ENCODE peak calls at places on chromosomes 4 and X, in nine cellular contexts. Y is lower lobe of right lung, G is mammary epithelial cell, B is neural progenitor cell, Z is MCF 10A, R is kidney epithelial cell, H is right lobe of liver, C is choroid plexus epithelial cell, Q is body of pancreas. P is an unnamed sample.

GRCh38 chr4:56158483-56158882 is 209.7 kb downstream of the CEP135 start:
- DNase-seq in Y (no peak), G (no peak), B (no peak), Z (no peak), R (no peak), H (no peak), C (no peak), Q (no peak), P (no peak)

GRCh38 chr4:170868191-170868590 is 778.4 kb upstream of the AADAT start:
- DNase-seq in Y (no peak), G (peak; percentile 78), B (no peak), Z (peak; percentile 52), R (no peak), H (no peak), C (no peak), Q (no peak), P (no peak)

GRCh38 chr4:151673913-151674520 is 86.8 kb downstream of the GATB start:
- DNase-seq in Y (no peak), G (no peak), B (no peak), Z (no peak), R (no peak), H (no peak), C (no peak), Q (no peak), P (no peak)

GRCh38 chr4:7235030-7235380 is 42.7 kb downstream of the SORCS2 start:
- DNase-seq in Y (no peak), G (no peak), B (no peak), Z (no peak), R (no peak), H (no peak), C (no peak), Q (no peak), P (no peak)

GRCh38 chrX:72048515-72049455 is 82.9 kb downstream of the RTL5 start:
- DNase-seq in Y (no peak), G (no peak), B (no peak), Z (no peak), R (no peak), H (no peak), C (no peak), Q (no peak), P (no peak)

GRCh38 chrX:56804867-56805266 is 75.8 kb downstream of the NBDY start:
- DNase-seq in Y (no peak), G (peak; percentile 41), B (no peak), Z (no peak), R (no peak), H (no peak), C (no peak), Q (no peak), P (no peak)

GRCh38 chr4:126123933-126124332 is 809.2 kb downstream of the FAT4 start:
- DNase-seq in Y (no peak), G (no peak), B (no peak), Z (peak; percentile 8), R (no peak), H (no peak), C (peak; percentile 33), Q (no peak), P (no peak)

GRCh38 chr4:103892616-103893015 is 172.8 kb upstream of the TACR3 start:
- DNase-seq in Y (no peak), G (no peak), B (no peak), Z (no peak), R (no peak), H (no peak), C (no peak), Q (no peak), P (no peak)

GRCh38 chrX:43500240-43500639 is 155.9 kb upstream of the MAOA start:
- DNase-seq in Y (no peak), G (no peak), B (peak; percentile 45), Z (no peak), R (no peak), H (no peak), C (no peak), Q (no peak), P (no peak)

GRCh38 chr4:186240848-186241491 is 13.7 kb downstream of the KLKB1 start:
- DNase-seq in Y (no peak), G (no peak), B (no peak), Z (no peak), R (no peak), H (no peak), C (no peak), Q (no peak), P (no peak)

GRCh38 chr4:145945431-145946155 is 7.0 kb upstream of the ZNF827 start:
- DNase-seq in Y (no peak), G (peak; percentile 55), B (no peak), Z (peak; percentile 85), R (no peak), H (no peak), C (peak; percentile 47), Q (no peak), P (no peak)

GRCh38 chr4:7295917-7296660 is 103.8 kb downstream of the SORCS2 start:
- DNase-seq in Y (no peak), G (peak; percentile 19), B (no peak), Z (peak; percentile 51), R (no peak), H (peak; percentile 47), C (peak; percentile 42), Q (no peak), P (no peak)

GRCh38 chr4:22237155-22237751 is 278.6 kb downstream of the ADGRA3 start:
- DNase-seq in Y (peak; percentile 44), G (no peak), B (peak; percentile 76), Z (peak; percentile 44), R (no peak), H (peak; percentile 81), C (no peak), Q (peak; percentile 40), P (peak; percentile 39)

GRCh38 chr4:68463796-68464195 is 16.5 kb downstream of the TMPRSS11E start:
- DNase-seq in Y (no peak), G (peak; percentile 84), B (no peak), Z (peak; percentile 39), R (no peak), H (no peak), C (no peak), Q (no peak), P (no peak)

GRCh38 chr4:107248571-107248970 is 212.5 kb upstream of the DKK2 start:
- DNase-seq in Y (no peak), G (peak; percentile 15), B (no peak), Z (no peak), R (peak; percentile 9), H (no peak), C (no peak), Q (no peak), P (no peak)

GRCh38 chr4:45732161-45732560 is 391.7 kb downstream of the GABRG1 start:
- DNase-seq in Y (no peak), G (no peak), B (peak; percentile 38), Z (no peak), R (no peak), H (no peak), C (no peak), Q (no peak), P (no peak)

GRCh38 chrX:29024813-29025342 is 437.6 kb downstream of the IL1RAPL1 start:
- DNase-seq in Y (no peak), G (peak; percentile 32), B (no peak), Z (peak; percentile 81), R (no peak), H (no peak), C (peak; percentile 28), Q (no peak), P (no peak)

GRCh38 chrX:150581093-150581775 is 12.8 kb downstream of the MTM1 start:
- DNase-seq in Y (no peak), G (peak; percentile 65), B (no peak), Z (peak; percentile 69), R (peak; percentile 21), H (no peak), C (peak; percentile 80), Q (no peak), P (no peak)

GRCh38 chrX:118554511-118554910 is 58.9 kb downstream of the DOCK11 start:
- DNase-seq in Y (no peak), G (no peak), B (no peak), Z (peak; percentile 28), R (no peak), H (no peak), C (no peak), Q (no peak), P (no peak)

GRCh38 chr4:122309988-122310626 is 68.7 kb upstream of the ADAD1 start:
- DNase-seq in Y (no peak), G (no peak), B (no peak), Z (peak; percentile 9), R (no peak), H (no peak), C (peak; percentile 38), Q (no peak), P (no peak)

GRCh38 chr4:87985097-87985886 is 9.8 kb downstream of the SPP1 start:
- DNase-seq in Y (peak; percentile 57), G (peak; percentile 57), B (peak; percentile 70), Z (peak; percentile 74), R (peak; percentile 71), H (peak; percentile 78), C (peak; percentile 56), Q (peak; percentile 80), P (peak; percentile 25)

GRCh38 chrX:65480960-65481359 is 53.6 kb downstream of the LAS1L start:
- DNase-seq in Y (no peak), G (no peak), B (no peak), Z (no peak), R (no peak), H (no peak), C (no peak), Q (no peak), P (no peak)

GRCh38 chrX:146278381-146278780 is 460.8 kb downstream of the SLITRK2 start:
- DNase-seq in Y (no peak), G (no peak), B (peak; percentile 34), Z (peak; percentile 49), R (no peak), H (no peak), C (no peak), Q (peak; percentile 2), P (no peak)
- TF ChIP-seq CTCF in Y (no peak), G (no peak), B (peak; percentile 52), Z (no peak), R (no peak), H (peak; percentile 63), C (no peak), Q (peak; percentile 31), P (peak; percentile 49)

DNA sequence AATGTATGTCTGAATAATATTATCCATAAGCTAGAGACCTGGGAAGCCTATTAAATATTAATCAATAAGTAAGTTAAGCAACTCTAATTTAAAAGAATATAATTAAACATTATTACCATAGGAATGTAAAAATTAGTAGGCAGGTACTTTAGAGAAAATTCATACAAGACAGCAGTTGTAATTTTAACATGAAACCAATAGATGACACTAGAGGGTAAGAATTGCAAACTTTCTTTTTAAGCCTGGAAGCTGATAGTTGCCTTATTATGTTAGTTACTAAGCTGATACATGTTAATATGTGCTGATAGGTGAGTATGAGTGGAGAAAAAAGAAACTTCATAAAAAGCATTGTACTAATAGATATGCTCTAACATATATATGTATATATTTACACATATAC is 1157.4 kb downstream of the FAM133A start:
- DNase-seq in Y (no peak), G (peak; percentile 1), B (peak; percentile 8), Z (peak; percentile 36), R (no peak), H (no peak), C (peak; percentile 11), Q (no peak), P (no peak)
- TF ChIP-seq CTCF in Y (peak; percentile 19), G (peak; percentile 53), B (peak; percentile 72), Z (peak; percentile 64), R (peak; percentile 36), H (peak; percentile 57), C (peak; percentile 30), Q (peak; percentile 46), P (peak; percentile 80)

GRCh38 chrX:107450823-107451509 is 1.5 kb downstream of the FRMPD3 start:
- DNase-seq in Y (no peak), G (no peak), B (peak; percentile 82), Z (no peak), R (no peak), H (no peak), C (no peak), Q (no peak), P (peak; percentile 25)
- TF ChIP-seq CTCF in Y (no peak), G (no peak), B (peak; percentile 66), Z (no peak), R (peak; percentile 23), H (no peak), C (peak; percentile 4), Q (no peak), P (peak; percentile 35)

GRCh38 chr4:27490315-27490714 is 629.7 kb downstream of the STIM2 start:
- DNase-seq in Y (no peak), G (no peak), B (peak; percentile 10), Z (no peak), R (no peak), H (no peak), C (no peak), Q (no peak), P (no peak)
- TF ChIP-seq CTCF in Y (no peak), G (no peak), B (no peak), Z (no peak), R (no peak), H (no peak), C (no peak), Q (no peak), P (no peak)